ENCODE peak calls at places on chromosomes 1 and 21, in seven cellular contexts. U is fibroblast of the aortic adventitia, C is heart left ventricle, I is neural progenitor cell, N is HL-60, Q is HCT116, M is pancreas. A is an unnamed sample.

GRCh38 chr1:112337028-112337531 is 58.9 kb upstream of the CTTNBP2NL start:
- DNase-seq in U (peak), C (no peak), I (peak), N (peak), Q (peak), M (peak), A (peak)

GRCh38 chr21:41241341-41241740 is 73.4 kb downstream of the BACE2 start:
- DNase-seq in U (no peak), C (no peak), I (no peak), N (no peak), Q (no peak), M (no peak), A (no peak)

GRCh38 chr1:40649592-40649930 is 15.9 kb downstream of the RIMS3 start:
- DNase-seq in U (no peak), C (no peak), I (no peak), N (no peak), Q (no peak), M (no peak), A (no peak)

GRCh38 chr1:210232524-210233215 is at the start of gene SERTAD4:
- DNase-seq in U (peak), C (peak), I (peak), N (no peak), Q (peak), M (peak), A (peak)

GRCh38 chr1:8951246-8951645 is 5.6 kb downstream of the CA6 start:
- DNase-seq in U (no peak), C (no peak), I (peak), N (no peak), Q (no peak), M (no peak), A (no peak)

GRCh38 chr21:39523398-39523797 is 71.6 kb downstream of the SH3BGR start:
- DNase-seq in U (no peak), C (no peak), I (no peak), N (no peak), Q (no peak), M (peak), A (no peak)

GRCh38 chr1:28756846-28757245 is 20.1 kb downstream of the YTHDF2 start:
- DNase-seq in U (peak), C (no peak), I (peak), N (no peak), Q (no peak), M (no peak), A (no peak)

GRCh38 chr1:185813401-185813979 is 79.3 kb downstream of the HMCN1 start:
- DNase-seq in U (peak), C (no peak), I (peak), N (peak), Q (peak), M (no peak), A (peak)

GRCh38 chr1:156009404-156009803 is 11.3 kb downstream of the SSR2 start:
- DNase-seq in U (no peak), C (no peak), I (peak), N (no peak), Q (no peak), M (no peak), A (no peak)

GRCh38 chr1:182169203-182169602 is 107.7 kb upstream of the ZNF648 start:
- DNase-seq in U (no peak), C (no peak), I (no peak), N (peak), Q (no peak), M (no peak), A (no peak)

GRCh38 chr1:33670567-33670966 is 193.3 kb upstream of the HMGB4 start:
- DNase-seq in U (no peak), C (no peak), I (no peak), N (no peak), Q (no peak), M (no peak), A (no peak)

GRCh38 chr1:93631626-93632365 is 49.8 kb downstream of the BCAR3 start:
- DNase-seq in U (no peak), C (no peak), I (no peak), N (no peak), Q (no peak), M (no peak), A (peak)

GRCh38 chr1:10633416-10633815 is 158.7 kb downstream of the PEX14 start:
- DNase-seq in U (no peak), C (peak), I (no peak), N (no peak), Q (no peak), M (no peak), A (no peak)

GRCh38 chr1:98046031-98046641 is 125.3 kb upstream of the DPYD start:
- DNase-seq in U (peak), C (no peak), I (peak), N (no peak), Q (no peak), M (no peak), A (peak)

GRCh38 chr1:115170972-115171392 is 81.7 kb upstream of the TSPAN2 start:
- DNase-seq in U (peak), C (no peak), I (no peak), N (no peak), Q (no peak), M (no peak), A (peak)

GRCh38 chr1:3753656-3754454 is 1.6 kb downstream of the CCDC27 start:
- DNase-seq in U (no peak), C (peak), I (no peak), N (no peak), Q (no peak), M (no peak), A (no peak)

GRCh38 chr1:39177641-39178040 is 26.9 kb upstream of the MACF1 start:
- DNase-seq in U (no peak), C (no peak), I (no peak), N (no peak), Q (no peak), M (no peak), A (no peak)

GRCh38 chr21:35016071-35016470 is 33.0 kb downstream of the RUNX1 start:
- DNase-seq in U (no peak), C (no peak), I (no peak), N (no peak), Q (no peak), M (no peak), A (no peak)

GRCh38 chr1:151085953-151086559 is 15.5 kb downstream of the GABPB2 start:
- DNase-seq in U (no peak), C (no peak), I (no peak), N (no peak), Q (no peak), M (no peak), A (no peak)

GRCh38 chr1:111856411-111857135 is 100.9 kb downstream of the DDX20 start:
- DNase-seq in U (no peak), C (no peak), I (peak), N (no peak), Q (no peak), M (no peak), A (no peak)

GRCh38 chr1:28775121-28775942 is 36.6 kb upstream of the OPRD1 start:
- DNase-seq in U (peak), C (peak), I (peak), N (peak), Q (no peak), M (peak), A (peak)

GRCh38 chr1:6475381-6476133 is 9.6 kb upstream of the TNFRSF25 start:
- DNase-seq in U (peak), C (peak), I (peak), N (peak), Q (no peak), M (peak), A (peak)

GRCh38 chr1:79198841-79199240 is 192.3 kb upstream of the ADGRL4 start:
- DNase-seq in U (peak), C (no peak), I (no peak), N (no peak), Q (no peak), M (no peak), A (peak)

GRCh38 chr21:16285646-16286223 is 556.0 kb downstream of the USP25 start:
- DNase-seq in U (no peak), C (no peak), I (no peak), N (no peak), Q (no peak), M (no peak), A (no peak)

GRCh38 chr1:199859525-199859924 is 168.0 kb upstream of the NR5A2 start:
- DNase-seq in U (peak), C (no peak), I (no peak), N (peak), Q (no peak), M (no peak), A (peak)

GRCh38 chr1:193448682-193449461 is 262.5 kb upstream of the B3GALT2 start:
- DNase-seq in U (no peak), C (no peak), I (no peak), N (peak), Q (no peak), M (no peak), A (no peak)

GRCh38 chr21:36087362-36088138 is 17.7 kb downstream of the CBR1 start:
- DNase-seq in U (no peak), C (no peak), I (peak), N (no peak), Q (no peak), M (no peak), A (no peak)
- TF ChIP-seq CTCF in U (peak), C (no peak), I (peak), N (no peak), Q (no peak), M (no peak), A (no peak)

GRCh38 chr1:1122981-1123480 is 7.1 kb upstream of the C1orf159 start:
- DNase-seq in U (no peak), C (no peak), I (no peak), N (peak), Q (no peak), M (no peak), A (no peak)
- TF ChIP-seq CTCF in U (no peak), C (no peak), I (no peak), N (peak), Q (no peak), M (no peak), A (no peak)

DNA sequence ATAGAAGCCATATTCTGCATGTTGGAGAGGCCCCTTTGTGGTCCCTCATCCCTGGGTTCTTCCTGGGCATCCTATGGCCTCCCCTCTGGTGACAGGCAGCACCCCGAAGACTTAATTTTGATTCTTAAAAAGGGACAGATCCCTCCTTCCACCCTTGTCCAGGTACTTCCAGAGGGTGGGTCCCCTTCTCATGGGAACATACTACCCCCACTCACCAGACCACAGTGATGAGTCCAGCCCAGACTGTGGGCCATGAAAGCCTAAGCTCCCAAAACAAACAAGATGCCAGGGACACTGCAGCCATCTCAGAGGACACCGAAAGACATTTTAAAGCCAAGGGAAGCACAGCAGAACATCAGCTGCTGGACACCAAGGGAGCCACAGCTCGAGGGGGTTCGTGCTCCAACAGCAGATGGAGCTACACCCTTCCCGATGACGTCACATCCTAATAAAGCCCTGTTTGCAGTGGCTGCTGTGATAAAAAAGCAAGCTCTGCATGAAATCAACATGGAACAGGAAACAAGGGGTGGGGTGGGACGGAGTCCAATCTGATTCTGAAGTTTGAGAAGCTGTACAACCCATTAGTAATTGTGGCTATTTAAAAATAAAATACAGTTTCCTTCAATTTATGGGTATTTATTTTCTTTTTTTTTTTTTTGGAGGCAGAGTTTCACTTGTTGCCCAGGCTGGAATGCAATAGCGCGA is 32.4 kb downstream of the GNB1 start:
- DNase-seq in U (peak), C (peak), I (peak), N (no peak), Q (no peak), M (peak), A (peak)
- TF ChIP-seq CTCF in U (peak), C (peak), I (peak), N (no peak), Q (no peak), M (no peak), A (peak)

GRCh38 chr1:230798187-230798484 is 50.9 kb downstream of the CAPN9 start:
- DNase-seq in U (no peak), C (no peak), I (no peak), N (no peak), Q (no peak), M (no peak), A (no peak)
- TF ChIP-seq CTCF in U (no peak), C (no peak), I (no peak), N (no peak), Q (peak), M (no peak), A (no peak)

A was measured in fibroblast of mammary gland.